ENCODE peak calls at places on chromosome 19, in six cellular contexts. W is progenitor cell of endocrine pancreas, C is omental fat pad, X is testis, I is Caco-2, Q is dorsolateral prefrontal cortex. H is an unnamed sample.

GRCh38 chr19:20928371-20928770 is 5.3 kb downstream of the ZNF85 start:
- DNase-seq in W (no peak), C (no peak), X (no peak), I (no peak), Q (no peak), H (no peak)

GRCh38 chr19:47609885-47610545 is 1.1 kb downstream of the BICRA start:
- DNase-seq in W (peak), C (no peak), X (peak), I (peak), Q (no peak), H (no peak)

GRCh38 chr19:13225973-13226865 is 76.0 kb downstream of the IER2 start:
- DNase-seq in W (no peak), C (no peak), X (no peak), I (no peak), Q (no peak), H (no peak)

GRCh38 chr19:7450243-7451223 is 38.3 kb downstream of the PEX11G start:
- DNase-seq in W (no peak), C (no peak), X (no peak), I (no peak), Q (no peak), H (no peak)

GRCh38 chr19:57302020-57302465 is 18.2 kb upstream of the ZNF543 start:
- DNase-seq in W (no peak), C (no peak), X (no peak), I (no peak), Q (no peak), H (no peak)

GRCh38 chr19:13861392-13861713 is 15.6 kb upstream of the NANOS3 start:
- DNase-seq in W (no peak), C (no peak), X (no peak), I (no peak), Q (no peak), H (no peak)

GRCh38 chr19:52190679-52191293 is 934 bp downstream of the PPP2R1A start:
- DNase-seq in W (no peak), C (no peak), X (peak), I (peak), Q (peak), H (no peak)

GRCh38 chr19:15445807-15446376 is 3.9 kb downstream of the WIZ start:
- DNase-seq in W (no peak), C (no peak), X (peak), I (no peak), Q (no peak), H (no peak)

GRCh38 chr19:6528544-6529121 is 2.2 kb upstream of the TNFSF9 start:
- DNase-seq in W (no peak), C (no peak), X (peak), I (no peak), Q (peak), H (no peak)

GRCh38 chr19:35789978-35790944 is 14.9 kb downstream of the ARHGAP33 start:
- DNase-seq in W (no peak), C (no peak), X (no peak), I (no peak), Q (no peak), H (no peak)

GRCh38 chr19:28643284-28643683 is 569.7 kb downstream of the UQCRFS1 start:
- DNase-seq in W (no peak), C (no peak), X (no peak), I (no peak), Q (no peak), H (no peak)

GRCh38 chr19:5915782-5916165 is 1.7 kb downstream of the CAPS start:
- DNase-seq in W (no peak), C (no peak), X (no peak), I (no peak), Q (no peak), H (no peak)

GRCh38 chr19:34365463-34366401 is 736 bp downstream of the GPI start:
- DNase-seq in W (no peak), C (peak), X (peak), I (no peak), Q (peak), H (no peak)

GRCh38 chr19:1427221-1427620 is 11.0 kb upstream of the RPS15 start:
- DNase-seq in W (no peak), C (no peak), X (no peak), I (no peak), Q (no peak), H (no peak)

GRCh38 chr19:6423499-6424189 is 967 bp downstream of the KHSRP start:
- DNase-seq in W (no peak), C (no peak), X (peak), I (no peak), Q (no peak), H (no peak)

GRCh38 chr19:1027020-1027952 is 878 bp downstream of the CNN2 start:
- DNase-seq in W (no peak), C (no peak), X (no peak), I (no peak), Q (no peak), H (no peak)

GRCh38 chr19:33426621-33427475 is 53.3 kb downstream of the CEBPG start:
- DNase-seq in W (no peak), C (no peak), X (no peak), I (no peak), Q (no peak), H (no peak)

GRCh38 chr19:15467734-15468214 is 3.4 kb upstream of the RASAL3 start:
- DNase-seq in W (no peak), C (no peak), X (no peak), I (no peak), Q (no peak), H (no peak)

GRCh38 chr19:13953021-13953531 is 767 bp downstream of the DCAF15 start:
- DNase-seq in W (no peak), C (no peak), X (peak), I (no peak), Q (peak), H (no peak)

GRCh38 chr19:18795540-18795939 is 4.4 kb upstream of the COMP start:
- DNase-seq in W (no peak), C (no peak), X (no peak), I (peak), Q (no peak), H (no peak)

GRCh38 chr19:49337267-49338022 is 2.2 kb downstream of the CD37 start:
- DNase-seq in W (no peak), C (no peak), X (peak), I (peak), Q (no peak), H (no peak)

GRCh38 chr19:47511681-47512080 is 3.2 kb downstream of the NAPA start:
- DNase-seq in W (no peak), C (no peak), X (no peak), I (no peak), Q (no peak), H (peak)

DNA sequence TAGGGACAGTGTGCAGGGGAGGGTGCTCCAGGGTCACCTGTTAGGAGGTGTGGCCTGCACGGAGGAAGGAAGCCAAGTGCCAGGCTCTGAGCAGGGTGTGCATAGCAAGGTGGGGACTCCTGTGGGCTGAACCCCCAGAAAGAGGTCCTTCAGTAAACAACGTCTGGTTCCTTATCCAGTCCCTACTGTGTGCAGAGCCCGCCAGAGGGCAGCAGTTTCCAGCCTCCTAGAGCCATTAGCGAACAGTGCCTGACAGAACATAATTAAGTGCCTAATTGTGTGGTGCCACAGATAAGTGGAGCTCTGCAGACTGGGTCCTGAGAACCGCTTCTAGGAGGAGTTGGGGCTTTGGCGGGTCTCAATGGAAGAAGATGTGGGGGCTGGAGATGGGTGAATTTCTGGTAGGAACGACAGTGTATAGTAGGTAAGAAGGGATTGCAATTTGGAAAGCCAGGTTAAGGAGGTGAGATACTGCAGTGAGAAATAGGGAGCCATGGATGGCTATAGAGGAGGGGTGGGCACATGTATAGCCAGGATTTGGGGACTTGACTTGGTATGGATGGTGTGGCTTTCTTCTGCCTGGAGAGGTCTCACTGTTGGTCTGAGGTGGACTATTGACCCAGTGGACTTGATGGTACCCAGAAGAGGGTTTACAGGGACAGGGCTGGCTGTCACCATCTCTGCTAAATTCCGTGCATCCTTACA is 323.1 kb downstream of the ZNF536 start:
- DNase-seq in W (no peak), C (no peak), X (no peak), I (no peak), Q (no peak), H (no peak)
- TF ChIP-seq CTCF in W (peak), C (no peak), X (no peak), I (peak), Q (no peak), H (peak)

GRCh38 chr19:4375620-4376228 is 24.6 kb downstream of the SH3GL1 start:
- DNase-seq in W (no peak), C (no peak), X (no peak), I (peak), Q (peak), H (no peak)

GRCh38 chr19:4372630-4373367 is 27.5 kb downstream of the SH3GL1 start:
- DNase-seq in W (no peak), C (no peak), X (no peak), I (no peak), Q (no peak), H (no peak)

GRCh38 chr19:4375164-4375619 is 25.2 kb downstream of the SH3GL1 start:
- DNase-seq in W (peak), C (no peak), X (no peak), I (peak), Q (peak), H (no peak)

GRCh38 chr19:4373601-4374441 is 26.5 kb downstream of the SH3GL1 start:
- DNase-seq in W (no peak), C (no peak), X (no peak), I (no peak), Q (peak), H (no peak)

GRCh38 chr19:4374451-4375163 is 25.7 kb downstream of the SH3GL1 start:
- DNase-seq in W (no peak), C (peak), X (peak), I (peak), Q (no peak), H (no peak)
- TF ChIP-seq CTCF in W (no peak), C (no peak), X (no peak), I (no peak), Q (no peak), H (no peak)

GRCh38 chr19:55324705-55325104 is 436 bp downstream of the TMEM150B start:
- DNase-seq in W (no peak), C (no peak), X (no peak), I (no peak), Q (no peak), H (no peak)
- TF ChIP-seq CTCF in W (no peak), C (no peak), X (no peak), I (no peak), Q (no peak), H (no peak)

GRCh38 chr19:8986296-8986695 is 23.9 kb downstream of the MUC16 start:
- DNase-seq in W (no peak), C (no peak), X (no peak), I (no peak), Q (no peak), H (no peak)

DNA sequence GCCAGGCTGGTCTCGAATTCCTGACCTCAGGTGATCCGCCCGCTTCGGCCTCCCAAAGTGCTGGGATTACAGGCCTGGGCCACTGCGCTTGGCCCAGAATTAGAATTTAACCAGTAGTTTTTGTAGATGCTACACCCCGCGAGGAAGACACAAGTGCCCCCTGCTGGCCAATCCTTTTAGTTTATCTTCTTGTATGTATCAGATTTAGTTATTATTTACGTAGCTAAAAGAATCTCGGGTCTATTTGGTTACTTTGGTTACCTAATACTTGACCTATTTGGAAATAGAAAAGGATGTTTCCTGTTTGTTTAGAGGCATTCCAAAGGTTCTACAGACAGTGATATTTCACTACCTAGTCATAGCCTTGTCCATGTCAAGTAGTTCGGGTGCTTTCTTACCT is 22.0 kb downstream of the MUC16 start:
- DNase-seq in W (no peak), C (no peak), X (peak), I (no peak), Q (no peak), H (no peak)
- TF ChIP-seq CTCF in W (no peak), C (no peak), X (peak), I (no peak), Q (no peak), H (peak)

DNA sequence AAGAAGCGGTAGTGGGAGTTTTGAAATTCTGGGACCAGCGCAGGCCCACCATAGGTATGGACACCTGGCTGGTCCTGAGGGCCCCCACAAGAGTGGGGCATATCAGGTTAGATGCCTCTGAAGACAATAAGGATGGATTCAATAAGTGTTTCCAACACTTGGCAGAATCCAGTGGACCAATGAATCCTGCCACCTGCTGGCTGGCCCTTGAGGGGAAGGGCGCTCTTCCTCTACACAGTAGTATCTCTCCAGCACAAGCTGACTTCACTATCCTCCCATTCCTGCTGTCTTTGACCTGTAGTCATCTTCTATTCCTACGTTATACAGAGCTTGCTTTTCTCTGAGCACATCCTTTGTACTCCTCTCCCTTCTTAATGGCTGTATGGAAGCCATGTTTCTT is 199.7 kb upstream of the TSHZ3 start:
- DNase-seq in W (no peak), C (no peak), X (peak), I (no peak), Q (no peak), H (no peak)
- TF ChIP-seq CTCF in W (peak), C (no peak), X (peak), I (no peak), Q (peak), H (peak)

DNA sequence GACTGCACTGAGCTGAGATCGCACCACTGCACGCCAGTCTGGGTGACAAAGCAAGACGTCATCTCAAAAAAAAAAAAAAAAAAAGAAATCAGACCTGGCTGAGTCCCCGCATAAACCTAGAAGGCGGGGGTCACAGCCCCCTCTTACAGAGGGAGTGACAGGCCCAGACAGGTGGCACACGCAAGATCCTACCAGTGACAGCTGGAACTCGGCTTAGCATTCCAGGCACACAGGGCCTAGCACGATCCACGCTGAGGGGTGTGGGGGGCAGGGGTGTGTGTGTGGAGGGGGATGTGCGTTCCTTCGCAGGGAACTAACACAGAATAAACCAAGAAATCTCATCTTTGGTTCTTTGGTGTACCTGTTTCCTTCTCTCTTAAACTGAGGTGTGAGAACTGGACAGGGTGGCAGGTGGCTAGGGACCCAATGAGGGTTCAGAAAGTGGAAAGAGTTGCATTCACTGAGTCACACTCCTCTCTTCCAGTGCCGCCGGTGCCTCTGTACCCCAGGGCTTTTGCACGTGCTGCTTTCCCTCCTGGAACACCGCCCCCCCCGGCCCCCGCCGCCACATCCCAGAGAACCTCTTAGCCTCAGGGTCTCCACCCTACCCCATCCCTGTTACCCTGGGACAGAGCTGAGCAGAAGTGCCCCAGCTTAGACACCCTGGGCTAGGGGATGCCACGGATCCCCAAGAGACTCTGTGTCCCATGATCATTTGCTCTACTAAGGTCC is 5.0 kb downstream of the SGTA start:
- DNase-seq in W (no peak), C (no peak), X (no peak), I (no peak), Q (no peak), H (peak)
- TF ChIP-seq CTCF in W (no peak), C (no peak), X (no peak), I (no peak), Q (no peak), H (no peak)

GRCh38 chr19:38559428-38560401 is 58.0 kb downstream of the MAP4K1 start:
- DNase-seq in W (no peak), C (no peak), X (no peak), I (no peak), Q (no peak), H (no peak)

GRCh38 chr19:38554676-38555141 is 63.0 kb downstream of the MAP4K1 start:
- DNase-seq in W (no peak), C (no peak), X (no peak), I (no peak), Q (no peak), H (no peak)

GRCh38 chr19:38555200-38555599 is 62.6 kb downstream of the MAP4K1 start:
- DNase-seq in W (no peak), C (no peak), X (no peak), I (no peak), Q (no peak), H (no peak)

GRCh38 chr19:38557205-38557799 is 60.5 kb downstream of the MAP4K1 start:
- DNase-seq in W (no peak), C (no peak), X (no peak), I (no peak), Q (no peak), H (no peak)

GRCh38 chr19:38556521-38557174 is 61.1 kb downstream of the MAP4K1 start:
- DNase-seq in W (no peak), C (no peak), X (no peak), I (no peak), Q (no peak), H (no peak)
- TF ChIP-seq CTCF in W (peak), C (no peak), X (no peak), I (peak), Q (no peak), H (no peak)

GRCh38 chr19:10747271-10747670 is 29.4 kb downstream of the DNM2 start:
- DNase-seq in W (no peak), C (no peak), X (no peak), I (no peak), Q (no peak), H (no peak)

GRCh38 chr19:10742494-10742893 is 24.6 kb downstream of the DNM2 start:
- DNase-seq in W (no peak), C (no peak), X (no peak), I (no peak), Q (no peak), H (no peak)

GRCh38 chr19:10747674-10748073 is 29.8 kb downstream of the DNM2 start:
- DNase-seq in W (no peak), C (no peak), X (no peak), I (no peak), Q (no peak), H (no peak)

GRCh38 chr19:10744848-10745293 is 27.0 kb downstream of the DNM2 start:
- DNase-seq in W (no peak), C (no peak), X (peak), I (no peak), Q (no peak), H (no peak)

DNA sequence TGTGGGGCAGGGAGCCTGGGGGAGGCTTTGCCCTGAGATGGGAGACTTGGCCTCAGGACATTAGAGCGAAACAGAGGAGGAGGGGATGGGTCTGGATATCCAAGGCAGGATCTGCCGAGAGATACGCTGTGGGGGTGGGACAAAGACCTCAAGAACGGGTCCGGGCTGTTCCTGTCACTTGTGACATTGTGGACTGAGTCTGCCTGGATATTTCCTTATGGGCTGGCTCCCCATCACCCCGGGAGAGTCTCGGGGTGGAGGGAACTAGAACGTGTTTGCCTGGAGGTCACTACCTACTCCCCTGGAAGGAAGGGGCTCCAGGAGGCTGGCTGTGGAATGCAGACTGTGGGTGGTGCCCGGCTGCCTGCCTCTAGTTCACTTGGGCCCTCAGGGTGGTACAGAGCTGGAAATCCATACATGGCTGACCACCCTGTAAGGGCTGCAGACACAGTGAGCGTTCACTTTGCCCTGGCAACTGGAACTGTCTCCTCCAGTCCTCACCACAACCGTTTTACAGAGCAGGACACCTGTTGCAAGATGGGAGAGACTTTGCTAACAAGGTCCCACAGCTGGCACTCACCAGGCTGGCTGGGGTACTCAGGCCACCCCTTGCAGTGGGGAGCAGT is 26.5 kb downstream of the DNM2 start:
- DNase-seq in W (no peak), C (no peak), X (no peak), I (no peak), Q (no peak), H (no peak)
- TF ChIP-seq CTCF in W (no peak), C (no peak), X (no peak), I (no peak), Q (no peak), H (no peak)